ENCODE peak calls at places on chromosomes 11 and 22, in five cellular contexts. Q is SK-N-SH, C is PC-3, B is GM23248, V is OCI-LY7. A is an unnamed sample.
A peak's percentile ranks its signal among the peaks of the same experiment; 100 is the strongest.

GRCh38 chr22:33561149-33561807 is 359.0 kb downstream of the LARGE1 start:
- DNase-seq in Q (no peak), C (no peak), B (no peak), V (no peak), A (no peak)

GRCh38 chr11:8652140-8652539 is 30.3 kb downstream of the TRIM66 start:
- DNase-seq in Q (no peak), C (peak; percentile 58), B (peak; percentile 97), V (no peak), A (no peak)

GRCh38 chr11:10930224-10930960 is 72.5 kb upstream of the ZBED5 start:
- DNase-seq in Q (no peak), C (peak; percentile 17), B (peak; percentile 69), V (no peak), A (no peak)

GRCh38 chr22:33867118-33867863 is 53.0 kb downstream of the LARGE1 start:
- DNase-seq in Q (no peak), C (peak; percentile 22), B (peak; percentile 72), V (no peak), A (no peak)

GRCh38 chr11:125261471-125262087 is 97.0 kb downstream of the PKNOX2 start:
- DNase-seq in Q (no peak), C (no peak), B (no peak), V (no peak), A (no peak)

GRCh38 chr11:7664867-7665266 is 8.4 kb downstream of the CYB5R2 start:
- DNase-seq in Q (no peak), C (no peak), B (no peak), V (no peak), A (no peak)

GRCh38 chr11:64267207-64267945 is 16.0 kb downstream of the PLCB3 start:
- DNase-seq in Q (no peak), C (no peak), B (peak; percentile 48), V (no peak), A (no peak)

GRCh38 chr11:63866211-63866610 is 27.3 kb downstream of the MARK2 start:
- DNase-seq in Q (no peak), C (peak; percentile 42), B (peak; percentile 52), V (peak; percentile 29), A (peak; percentile 89)

GRCh38 chr11:69343401-69344321 is 49.7 kb downstream of the MYEOV start:
- DNase-seq in Q (no peak), C (no peak), B (no peak), V (no peak), A (no peak)

GRCh38 chr11:77876045-77876444 is 55.1 kb downstream of the AAMDC start:
- DNase-seq in Q (no peak), C (no peak), B (no peak), V (no peak), A (no peak)

GRCh38 chr22:44337658-44338004 is 24.9 kb upstream of the SHISAL1 start:
- DNase-seq in Q (no peak), C (peak; percentile 56), B (peak; percentile 94), V (no peak), A (no peak)

GRCh38 chr11:67272327-67273259 is 6.3 kb downstream of the GRK2 start:
- DNase-seq in Q (no peak), C (no peak), B (no peak), V (peak; percentile 65), A (no peak)

GRCh38 chr22:30435674-30436126 is 10.1 kb downstream of the MTFP1 start:
- DNase-seq in Q (no peak), C (no peak), B (no peak), V (peak; percentile 90), A (peak; percentile 40)

GRCh38 chr11:78823588-78823987 is 248.9 kb upstream of the NARS2 start:
- DNase-seq in Q (no peak), C (no peak), B (no peak), V (no peak), A (no peak)

GRCh38 chr11:103735497-103736032 is 300.9 kb upstream of the DDI1 start:
- DNase-seq in Q (no peak), C (no peak), B (peak; percentile 40), V (no peak), A (no peak)

GRCh38 chr11:121439337-121439736 is 12.8 kb upstream of the SORL1 start:
- DNase-seq in Q (no peak), C (no peak), B (peak; percentile 33), V (no peak), A (no peak)

GRCh38 chr11:93131709-93132108 is 66.1 kb downstream of the SLC36A4 start:
- DNase-seq in Q (no peak), C (peak; percentile 8), B (no peak), V (peak; percentile 11), A (no peak)

GRCh38 chr22:19718255-19719054 is 4.2 kb downstream of the SEPTIN5 start:
- DNase-seq in Q (no peak), C (no peak), B (peak; percentile 37), V (no peak), A (no peak)

GRCh38 chr11:2308713-2309112 is 6.9 kb downstream of the TSPAN32 start:
- DNase-seq in Q (no peak), C (no peak), B (no peak), V (no peak), A (no peak)

GRCh38 chr11:12885717-12886226 is 123.3 kb upstream of the RASSF10 start:
- DNase-seq in Q (no peak), C (no peak), B (no peak), V (no peak), A (no peak)

GRCh38 chr22:38674888-38675287 is 6.9 kb upstream of the TOMM22 start:
- DNase-seq in Q (no peak), C (no peak), B (peak; percentile 26), V (no peak), A (no peak)

DNA sequence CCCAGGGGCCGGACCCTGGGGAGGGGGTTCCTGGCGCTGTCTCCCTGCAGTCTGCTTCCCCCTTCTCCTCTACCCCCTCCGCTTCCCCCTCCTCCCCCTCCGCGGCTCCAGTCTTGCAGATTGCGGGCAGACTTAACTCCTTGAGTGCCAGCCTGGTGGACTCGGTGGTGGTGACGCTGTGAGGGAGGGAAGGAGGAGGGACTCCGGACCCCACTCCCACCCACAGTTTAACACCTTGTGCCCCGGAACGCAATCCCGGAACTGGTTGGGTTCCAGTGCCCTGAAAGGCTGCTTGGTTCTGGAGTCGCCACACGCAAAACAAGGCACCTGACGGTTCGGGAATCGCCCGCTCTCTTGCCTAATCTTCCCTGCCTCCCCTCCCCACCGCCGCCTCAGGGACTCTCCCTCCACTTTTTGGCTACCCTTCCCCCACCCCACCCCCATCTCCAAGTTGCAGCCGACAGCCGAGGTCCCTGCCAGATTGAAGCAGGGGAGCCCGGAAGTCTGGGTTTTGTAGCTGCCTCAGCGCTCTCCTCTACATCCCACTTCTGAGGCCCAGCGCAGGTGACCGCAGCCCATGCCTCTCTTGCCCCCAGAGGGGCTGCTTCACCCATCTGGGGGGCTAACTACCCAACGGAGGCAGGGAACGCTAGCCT is 3.9 kb upstream of the BCL9L start:
- DNase-seq in Q (peak; percentile 88), C (peak; percentile 88), B (peak; percentile 84), V (peak; percentile 84), A (peak; percentile 77)
- TF ChIP-seq EZH2phosphoT487 in Q (no peak), C (no peak), B (no peak), V (no peak), A (no peak)

DNA sequence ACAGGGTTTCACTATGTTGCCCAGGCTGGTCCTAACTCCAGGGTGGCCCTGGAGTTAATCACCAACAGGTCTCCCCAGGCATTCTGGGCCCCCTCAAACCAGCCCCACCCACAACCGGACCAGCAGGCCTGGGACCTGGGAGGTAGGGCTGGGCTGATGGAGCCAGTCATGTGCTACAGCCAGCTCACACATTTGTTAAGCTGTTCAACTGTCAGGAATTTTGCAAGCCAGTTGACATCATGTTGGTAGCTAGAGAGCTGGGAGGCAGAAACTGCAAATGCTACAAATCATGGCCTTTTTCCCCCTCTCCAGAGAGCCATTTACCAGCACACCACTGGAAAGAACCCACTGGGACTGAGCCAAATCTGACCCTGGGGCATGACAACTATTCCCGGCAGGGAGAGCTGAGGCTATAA is 6.8 kb downstream of the ARHGAP1 start:
- DNase-seq in Q (no peak), C (no peak), B (peak; percentile 56), V (no peak), A (no peak)
- TF ChIP-seq EZH2phosphoT487 in Q (no peak), C (no peak), B (no peak), V (no peak), A (no peak)

GRCh38 chr11:134725939-134726639 is 314.0 kb upstream of the B3GAT1 start:
- DNase-seq in Q (peak; percentile 42), C (peak; percentile 33), B (no peak), V (no peak), A (no peak)
- TF ChIP-seq EZH2phosphoT487 in Q (no peak), C (no peak), B (no peak), V (no peak), A (no peak)

GRCh38 chr11:66089067-66089466 is 19.0 kb downstream of the PACS1 start:
- DNase-seq in Q (no peak), C (no peak), B (no peak), V (no peak), A (no peak)

GRCh38 chr11:66087148-66087908 is 17.3 kb downstream of the PACS1 start:
- DNase-seq in Q (no peak), C (no peak), B (no peak), V (no peak), A (no peak)

GRCh38 chr11:66082936-66083698 is 13.0 kb downstream of the PACS1 start:
- DNase-seq in Q (peak; percentile 78), C (peak; percentile 50), B (no peak), V (no peak), A (no peak)

GRCh38 chr11:66081505-66081904 is 11.4 kb downstream of the PACS1 start:
- DNase-seq in Q (no peak), C (peak; percentile 91), B (peak; percentile 29), V (peak; percentile 92), A (peak; percentile 89)

DNA sequence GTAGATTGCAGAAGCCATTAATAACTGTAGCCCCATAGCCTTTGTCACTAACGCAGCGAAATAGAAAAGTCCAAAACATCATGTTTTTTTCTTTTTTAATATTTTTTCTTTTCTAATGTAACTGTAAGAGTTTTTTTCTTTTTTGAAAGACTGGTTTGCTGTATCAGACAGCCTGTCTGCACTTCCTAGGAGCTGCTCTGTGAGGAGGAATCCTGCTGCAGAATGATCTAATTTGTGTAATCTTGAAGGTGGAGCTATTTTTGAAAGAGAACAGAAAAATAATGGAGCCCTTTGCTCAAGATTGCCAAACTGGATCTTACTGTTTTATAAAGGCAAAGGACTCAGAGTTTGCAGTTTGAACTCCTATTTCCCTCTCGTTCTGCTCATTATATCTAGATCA is 15.0 kb downstream of the PACS1 start:
- DNase-seq in Q (no peak), C (no peak), B (peak; percentile 50), V (no peak), A (no peak)
- TF ChIP-seq EZH2phosphoT487 in Q (no peak), C (no peak), B (no peak), V (no peak), A (no peak)

A was measured in MM.1S.